ENCODE peak calls at places on chromosomes 11 and 22, in six cellular contexts. One of them, this sample, is unnamed.

GRCh38 chr22:27213291-27213690 is 555.9 kb downstream of the MIAT start:
- DNase-seq in PC-3: no peak
- DNase-seq in A549: no peak
- DNase-seq in psoas muscle: no peak
- DNase-seq in thoracic aorta: no peak
- DNase-seq in thyroid gland: no peak
- DNase-seq in this sample: no peak

GRCh38 chr11:64581057-64581523 is 9.9 kb upstream of the SLC22A12 start:
- DNase-seq in thoracic aorta: no peak
- DNase-seq in psoas muscle: peak; percentile 42
- DNase-seq in PC-3: no peak
- DNase-seq in A549: no peak
- DNase-seq in thyroid gland: no peak
- DNase-seq in this sample: no peak

GRCh38 chr11:64357904-64358535 is 942 bp upstream of the RPS6KA4 start:
- DNase-seq in thoracic aorta: no peak
- DNase-seq in A549: peak; percentile 58
- DNase-seq in thyroid gland: no peak
- DNase-seq in PC-3: peak; percentile 81
- DNase-seq in psoas muscle: no peak
- DNase-seq in this sample: no peak

GRCh38 chr11:124761301-124762021 is 629 bp downstream of the ESAM start:
- DNase-seq in thyroid gland: peak; percentile 42
- DNase-seq in PC-3: no peak
- DNase-seq in psoas muscle: no peak
- DNase-seq in thoracic aorta: no peak
- DNase-seq in A549: no peak
- DNase-seq in this sample: peak; percentile 41

GRCh38 chr11:69078930-69079607 is 30.3 kb downstream of the TPCN2 start:
- DNase-seq in PC-3: no peak
- DNase-seq in thyroid gland: no peak
- DNase-seq in thoracic aorta: no peak
- DNase-seq in psoas muscle: no peak
- DNase-seq in A549: no peak
- DNase-seq in this sample: peak; percentile 35

GRCh38 chr22:49663823-49664222 is 163.8 kb downstream of the BRD1 start:
- DNase-seq in psoas muscle: no peak
- DNase-seq in PC-3: no peak
- DNase-seq in thoracic aorta: no peak
- DNase-seq in thyroid gland: no peak
- DNase-seq in A549: no peak
- DNase-seq in this sample: no peak

GRCh38 chr22:25564979-25565677 is 653 bp downstream of the GRK3 start:
- DNase-seq in thyroid gland: peak; percentile 43
- DNase-seq in psoas muscle: peak; percentile 59
- DNase-seq in thoracic aorta: no peak
- DNase-seq in A549: peak; percentile 3
- DNase-seq in PC-3: no peak
- DNase-seq in this sample: no peak

GRCh38 chr11:2752923-2753322 is 53.1 kb upstream of the KCNQ1OT1 start:
- DNase-seq in psoas muscle: no peak
- DNase-seq in thyroid gland: peak; percentile 30
- DNase-seq in PC-3: no peak
- DNase-seq in thoracic aorta: no peak
- DNase-seq in A549: no peak
- DNase-seq in this sample: peak; percentile 50

GRCh38 chr11:91295591-91295990 is 929.0 kb upstream of the FAT3 start:
- DNase-seq in thoracic aorta: no peak
- DNase-seq in thyroid gland: no peak
- DNase-seq in A549: no peak
- DNase-seq in PC-3: no peak
- DNase-seq in psoas muscle: no peak
- DNase-seq in this sample: no peak

GRCh38 chr22:42001127-42001526 is 2.5 kb downstream of the WBP2NL start:
- DNase-seq in thoracic aorta: no peak
- DNase-seq in psoas muscle: no peak
- DNase-seq in PC-3: no peak
- DNase-seq in thyroid gland: no peak
- DNase-seq in A549: no peak
- DNase-seq in this sample: no peak

GRCh38 chr11:72072348-72072747 is 8.0 kb downstream of the NUMA1 start:
- DNase-seq in thyroid gland: peak; percentile 23
- DNase-seq in psoas muscle: no peak
- DNase-seq in PC-3: peak; percentile 91
- DNase-seq in A549: no peak
- DNase-seq in thoracic aorta: no peak
- DNase-seq in this sample: peak; percentile 78

GRCh38 chr22:50139843-50140415 is 30.6 kb upstream of the PANX2 start:
- DNase-seq in PC-3: peak; percentile 35
- DNase-seq in thoracic aorta: no peak
- DNase-seq in psoas muscle: no peak
- DNase-seq in thyroid gland: no peak
- DNase-seq in A549: no peak
- DNase-seq in this sample: no peak

GRCh38 chr11:123330948-123331347 is 99.1 kb upstream of the GRAMD1B start:
- DNase-seq in thyroid gland: no peak
- DNase-seq in thoracic aorta: no peak
- DNase-seq in PC-3: no peak
- DNase-seq in psoas muscle: no peak
- DNase-seq in A549: no peak
- DNase-seq in this sample: no peak

GRCh38 chr11:92638678-92639077 is 330.8 kb upstream of the MTNR1B start:
- DNase-seq in thyroid gland: no peak
- DNase-seq in psoas muscle: no peak
- DNase-seq in PC-3: no peak
- DNase-seq in A549: peak; percentile 0
- DNase-seq in thoracic aorta: no peak
- DNase-seq in this sample: no peak

GRCh38 chr11:58652726-58653280 is 30.3 kb downstream of the CNTF start:
- DNase-seq in thoracic aorta: no peak
- DNase-seq in A549: no peak
- DNase-seq in thyroid gland: no peak
- DNase-seq in psoas muscle: no peak
- DNase-seq in PC-3: peak; percentile 35
- DNase-seq in this sample: no peak

GRCh38 chr11:58650496-58650895 is 28.0 kb downstream of the CNTF start:
- DNase-seq in thyroid gland: no peak
- DNase-seq in A549: no peak
- DNase-seq in psoas muscle: no peak
- DNase-seq in thoracic aorta: no peak
- DNase-seq in PC-3: no peak
- DNase-seq in this sample: no peak

GRCh38 chr11:58654908-58655296 is 32.4 kb downstream of the CNTF start:
- DNase-seq in psoas muscle: no peak
- DNase-seq in thoracic aorta: no peak
- DNase-seq in A549: no peak
- DNase-seq in thyroid gland: no peak
- DNase-seq in PC-3: peak; percentile 28
- DNase-seq in this sample: no peak

GRCh38 chr11:58656348-58656747 is 33.9 kb downstream of the CNTF start:
- DNase-seq in A549: no peak
- DNase-seq in PC-3: no peak
- DNase-seq in psoas muscle: no peak
- DNase-seq in thoracic aorta: no peak
- DNase-seq in thyroid gland: no peak
- DNase-seq in this sample: no peak

DNA sequence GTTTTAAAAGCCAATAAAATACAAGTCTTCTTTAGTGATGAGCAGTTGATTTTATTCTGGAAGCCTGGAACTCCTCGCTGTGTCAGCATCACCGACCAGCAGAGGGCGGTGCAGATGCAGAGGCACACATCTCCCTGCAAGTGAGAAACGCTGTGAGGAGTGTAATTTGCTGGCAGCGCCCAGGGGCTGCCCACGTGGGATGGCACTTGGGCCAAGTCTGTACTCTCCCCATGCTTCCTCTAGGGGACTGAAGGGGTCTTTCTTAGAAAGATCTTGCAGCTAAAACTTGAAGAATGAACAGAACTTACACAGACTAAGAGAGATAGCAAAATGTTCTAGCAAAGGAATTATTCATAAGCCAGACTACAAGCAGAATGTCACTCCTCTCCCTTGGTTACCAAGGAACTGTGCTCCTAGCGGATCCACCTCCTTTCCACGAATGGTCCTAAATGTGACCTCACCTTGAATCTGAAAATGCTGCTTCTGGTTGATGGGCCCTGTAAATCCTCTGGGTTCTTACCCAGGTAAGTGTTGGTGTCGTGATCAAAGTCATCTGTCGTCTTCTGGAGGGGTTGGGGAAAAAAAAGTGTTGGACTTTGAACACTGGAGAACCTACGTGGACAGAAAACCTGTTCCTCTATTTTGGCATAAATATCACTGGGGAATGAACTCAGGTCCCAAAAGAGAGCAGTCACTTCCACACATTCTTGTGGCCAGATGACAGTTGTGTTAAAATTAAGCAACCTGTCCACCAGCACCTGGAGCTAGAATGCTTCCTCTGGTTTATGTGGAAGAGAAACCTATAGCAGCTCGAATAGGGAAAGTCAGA is 31.8 kb downstream of the CNTF start:
- DNase-seq in PC-3: peak; percentile 91
- DNase-seq in thyroid gland: peak; percentile 84
- DNase-seq in thoracic aorta: peak; percentile 27
- DNase-seq in A549: peak; percentile 67
- DNase-seq in psoas muscle: peak; percentile 82
- DNase-seq in this sample: peak; percentile 67
- H3K4me3 ChIP-seq in PC-3: no peak overlapping the region
- H3K4me3 ChIP-seq in thyroid gland: no peak overlapping the region
- H3K4me3 ChIP-seq in thoracic aorta: no peak overlapping the region
- H3K4me3 ChIP-seq in A549: no peak overlapping the region
- H3K4me3 ChIP-seq in psoas muscle: no peak overlapping the region
- H3K4me3 ChIP-seq in this sample: no peak overlapping the region

GRCh38 chr11:85664561-85665481 is at the start of gene CREBZF:
- DNase-seq in thoracic aorta: peak; percentile 58
- DNase-seq in thyroid gland: peak; percentile 90
- DNase-seq in PC-3: peak; percentile 98
- DNase-seq in A549: peak; percentile 90
- DNase-seq in psoas muscle: peak; percentile 97
- DNase-seq in this sample: peak; percentile 96

GRCh38 chr11:85665756-85666155 is 827 bp upstream of the CREBZF start:
- DNase-seq in thoracic aorta: no peak
- DNase-seq in thyroid gland: no peak
- DNase-seq in psoas muscle: no peak
- DNase-seq in A549: no peak
- DNase-seq in PC-3: no peak
- DNase-seq in this sample: peak; percentile 34

GRCh38 chr11:85661972-85662664 is 2.8 kb downstream of the CREBZF start:
- DNase-seq in thoracic aorta: no peak
- DNase-seq in thyroid gland: no peak
- DNase-seq in psoas muscle: no peak
- DNase-seq in PC-3: no peak
- DNase-seq in A549: no peak
- DNase-seq in this sample: peak; percentile 53

GRCh38 chr11:85663080-85663729 is 1.7 kb downstream of the CREBZF start:
- DNase-seq in psoas muscle: no peak
- DNase-seq in PC-3: no peak
- DNase-seq in thyroid gland: no peak
- DNase-seq in thoracic aorta: no peak
- DNase-seq in A549: no peak
- DNase-seq in this sample: no peak

DNA sequence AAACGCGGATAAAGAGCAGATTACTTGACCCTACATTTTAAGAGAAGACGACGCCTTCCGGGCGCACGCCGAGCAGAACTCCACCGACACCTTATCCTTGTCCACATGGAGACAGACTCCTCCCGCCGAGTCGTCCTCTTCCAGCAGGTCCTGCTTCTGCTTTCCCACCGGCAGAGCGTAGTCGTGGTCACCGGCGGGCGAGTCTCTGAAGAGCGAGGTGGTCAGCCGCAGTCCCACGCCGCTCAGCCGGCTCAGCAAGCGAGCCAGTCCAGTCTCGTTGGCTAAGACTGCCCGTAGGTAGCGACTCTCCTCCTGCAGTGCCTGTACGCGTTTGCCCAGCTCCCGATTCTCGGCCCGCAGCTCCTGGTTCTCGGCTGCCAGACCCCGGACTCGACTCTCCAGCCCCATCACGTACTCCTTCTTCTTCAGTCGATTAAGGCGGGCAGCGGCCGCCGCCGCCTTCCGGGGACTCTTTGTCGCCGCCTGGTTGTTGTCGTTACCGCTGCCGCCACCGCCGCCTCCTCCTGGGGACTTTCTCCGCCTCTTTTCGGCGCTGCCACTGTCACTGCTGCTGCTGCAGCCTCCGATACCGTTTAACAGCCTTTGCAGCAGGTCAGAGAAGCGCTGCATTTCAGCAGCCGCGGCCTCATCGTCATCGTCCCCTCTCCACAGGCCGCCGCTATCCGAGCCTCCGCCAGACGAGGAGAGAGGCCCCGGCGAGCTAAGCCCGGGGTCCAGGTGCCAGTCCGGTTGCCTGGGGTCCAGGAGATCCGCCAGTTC is 958 bp downstream of the CREBZF start:
- DNase-seq in PC-3: peak; percentile 78
- DNase-seq in thoracic aorta: peak; percentile 37
- DNase-seq in A549: peak; percentile 52
- DNase-seq in psoas muscle: peak; percentile 90
- DNase-seq in thyroid gland: peak; percentile 83
- DNase-seq in this sample: peak; percentile 70
- TF ChIP-seq CTCF in PC-3: peak; percentile 63
- TF ChIP-seq CTCF in thoracic aorta: peak; percentile 49
- TF ChIP-seq CTCF in A549: peak; percentile 40
- TF ChIP-seq CTCF in psoas muscle: peak; percentile 60
- TF ChIP-seq CTCF in thyroid gland: peak; percentile 49
- TF ChIP-seq CTCF in this sample: peak; percentile 31

DNA sequence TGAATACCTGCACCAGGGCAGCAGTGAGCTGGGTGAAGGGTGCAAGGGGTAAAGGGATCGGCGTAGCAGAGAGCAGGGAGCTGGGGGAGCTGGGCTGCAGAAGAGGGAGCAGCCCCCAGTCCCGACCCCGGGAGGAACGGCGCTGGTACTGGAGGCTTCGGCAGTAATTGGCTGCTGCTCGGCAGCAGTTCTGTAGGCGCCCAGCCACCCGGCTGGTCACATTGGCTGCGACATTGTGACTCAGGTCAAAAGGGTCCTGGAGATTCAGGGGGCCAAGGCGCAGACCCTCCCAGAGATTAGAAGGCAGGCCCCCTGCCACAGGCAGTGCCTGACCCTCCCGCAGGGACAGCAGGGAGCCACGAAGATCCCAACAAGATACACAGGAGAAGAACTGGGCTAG is 2.1 kb upstream of the EEF1G start:
- DNase-seq in A549: no peak
- DNase-seq in thyroid gland: no peak
- DNase-seq in PC-3: no peak
- DNase-seq in thoracic aorta: no peak
- DNase-seq in psoas muscle: peak; percentile 46
- DNase-seq in this sample: no peak
- H3K4me3 ChIP-seq in A549: no peak overlapping the region
- H3K4me3 ChIP-seq in thyroid gland: no peak overlapping the region
- H3K4me3 ChIP-seq in PC-3: peak overlapping the region; percentile 94
- H3K4me3 ChIP-seq in thoracic aorta: peak overlapping the region; percentile 94
- H3K4me3 ChIP-seq in psoas muscle: peak overlapping the region; percentile 90
- H3K4me3 ChIP-seq in this sample: peak overlapping the region; percentile 89

GRCh38 chr11:15826826-15827225 is 529.5 kb downstream of the SOX6 start:
- DNase-seq in psoas muscle: peak; percentile 64
- DNase-seq in A549: peak; percentile 25
- DNase-seq in thoracic aorta: no peak
- DNase-seq in PC-3: no peak
- DNase-seq in thyroid gland: peak; percentile 26
- DNase-seq in this sample: peak; percentile 51
- TF ChIP-seq CTCF in psoas muscle: peak; percentile 50
- TF ChIP-seq CTCF in A549: peak; percentile 39
- TF ChIP-seq CTCF in thoracic aorta: no peak
- TF ChIP-seq CTCF in PC-3: no peak
- TF ChIP-seq CTCF in thyroid gland: peak; percentile 10
- TF ChIP-seq CTCF in this sample: peak; percentile 61